ENCODE peak calls at places on chromosomes 4 and X, in six cellular contexts. One of them, this sample, is unnamed.

GRCh38 chr4:140568507-140569306 is at the start of gene UCP1:
- DNase-seq in SK-N-SH: peak
- DNase-seq in GM12878: no peak
- DNase-seq in K562: no peak
- DNase-seq in HCT116: no peak
- DNase-seq in HepG2: peak
- DNase-seq in this sample: no peak

GRCh38 chrX:12950851-12951589 is 23.9 kb upstream of the TMSB4X start:
- DNase-seq in GM12878: peak
- DNase-seq in HCT116: no peak
- DNase-seq in K562: peak
- DNase-seq in HepG2: peak
- DNase-seq in SK-N-SH: peak
- DNase-seq in this sample: no peak

GRCh38 chr4:183988874-183989273 is 83.8 kb downstream of the STOX2 start:
- DNase-seq in HepG2: no peak
- DNase-seq in GM12878: no peak
- DNase-seq in SK-N-SH: no peak
- DNase-seq in K562: no peak
- DNase-seq in HCT116: no peak
- DNase-seq in this sample: no peak

GRCh38 chr4:120771907-120772306 is 150.6 kb downstream of the PRDM5 start:
- DNase-seq in SK-N-SH: no peak
- DNase-seq in K562: no peak
- DNase-seq in HCT116: no peak
- DNase-seq in GM12878: no peak
- DNase-seq in HepG2: peak
- DNase-seq in this sample: no peak

GRCh38 chrX:24424948-24425347 is 40.1 kb upstream of the PDK3 start:
- DNase-seq in SK-N-SH: no peak
- DNase-seq in GM12878: no peak
- DNase-seq in HepG2: no peak
- DNase-seq in HCT116: no peak
- DNase-seq in K562: no peak
- DNase-seq in this sample: no peak

GRCh38 chr4:89142691-89143669 is 31.6 kb downstream of the TIGD2 start:
- DNase-seq in K562: no peak
- DNase-seq in SK-N-SH: peak
- DNase-seq in GM12878: no peak
- DNase-seq in HCT116: no peak
- DNase-seq in HepG2: no peak
- DNase-seq in this sample: no peak

GRCh38 chr4:16225996-16226815 is at the start of gene TAPT1:
- DNase-seq in K562: peak
- DNase-seq in HepG2: no peak
- DNase-seq in SK-N-SH: peak
- DNase-seq in GM12878: no peak
- DNase-seq in HCT116: no peak
- DNase-seq in this sample: no peak

GRCh38 chr4:175536852-175537453 is 275.1 kb downstream of the GPM6A start:
- DNase-seq in HepG2: peak
- DNase-seq in HCT116: peak
- DNase-seq in GM12878: peak
- DNase-seq in K562: peak
- DNase-seq in SK-N-SH: peak
- DNase-seq in this sample: peak

GRCh38 chrX:15564981-15565579 is 35.7 kb downstream of the ACE2 start:
- DNase-seq in HCT116: peak
- DNase-seq in K562: peak
- DNase-seq in HepG2: peak
- DNase-seq in GM12878: peak
- DNase-seq in SK-N-SH: peak
- DNase-seq in this sample: peak

GRCh38 chr4:109294006-109294405 is 8.5 kb downstream of the COL25A1 start:
- DNase-seq in HepG2: peak
- DNase-seq in HCT116: peak
- DNase-seq in GM12878: no peak
- DNase-seq in K562: peak
- DNase-seq in SK-N-SH: peak
- DNase-seq in this sample: peak

GRCh38 chr4:6767725-6768538 is 14.6 kb upstream of the KIAA0232 start:
- DNase-seq in K562: no peak
- DNase-seq in HCT116: no peak
- DNase-seq in GM12878: no peak
- DNase-seq in HepG2: peak
- DNase-seq in SK-N-SH: no peak
- DNase-seq in this sample: no peak

DNA sequence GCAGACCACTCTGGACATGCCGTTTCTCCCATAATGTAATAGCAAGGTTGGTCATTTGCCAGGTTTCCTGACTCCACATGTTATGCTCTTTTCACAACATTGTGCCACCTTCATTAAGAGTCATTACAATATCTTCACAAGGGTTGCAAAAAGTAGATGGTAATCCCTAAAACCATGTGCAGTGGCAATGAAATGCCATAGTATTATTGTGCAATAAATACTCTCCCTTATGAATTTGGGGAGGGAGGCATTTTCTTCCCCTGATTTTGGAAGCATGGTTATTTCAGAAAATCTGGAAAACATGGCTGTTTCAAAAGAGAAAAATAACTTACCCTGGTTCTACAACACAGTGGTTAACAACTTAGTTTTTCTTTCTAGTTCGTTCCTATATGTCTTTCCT is 75.1 kb downstream of the BLTP1 start:
- DNase-seq in GM12878: no peak
- DNase-seq in HepG2: no peak
- DNase-seq in K562: no peak
- DNase-seq in SK-N-SH: no peak
- DNase-seq in HCT116: no peak
- DNase-seq in this sample: no peak
- TF ChIP-seq SIN3A in GM12878: no peak
- TF ChIP-seq SIN3A in HepG2: no peak
- TF ChIP-seq SIN3A in K562: no peak
- TF ChIP-seq SIN3A in SK-N-SH: no peak
- TF ChIP-seq SIN3A in HCT116: no peak
- TF ChIP-seq SIN3A in this sample: no peak

DNA sequence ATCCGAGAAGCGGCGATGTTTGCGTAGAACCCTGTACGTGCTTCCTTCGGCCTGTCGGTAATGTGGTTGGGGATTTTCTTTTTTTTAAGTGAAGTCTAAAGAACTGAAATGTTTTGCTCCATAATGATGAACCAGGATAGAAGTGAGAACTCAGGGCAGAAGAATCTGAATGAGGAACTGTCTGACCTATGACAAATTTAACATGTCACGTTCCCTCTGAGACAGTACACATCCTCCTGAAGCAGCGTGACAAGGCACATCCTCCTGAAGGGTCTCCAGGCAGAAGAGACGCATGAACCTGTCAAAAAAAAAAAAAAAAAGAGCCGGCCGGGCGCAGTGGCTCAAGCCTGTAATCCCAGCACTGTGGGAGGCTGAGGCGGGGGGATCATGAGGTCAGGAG is 6.2 kb downstream of the CSF2RA start:
- DNase-seq in K562: no peak
- DNase-seq in HCT116: no peak
- DNase-seq in GM12878: no peak
- DNase-seq in SK-N-SH: no peak
- DNase-seq in HepG2: no peak
- DNase-seq in this sample: no peak
- TF ChIP-seq REST in K562: no peak
- TF ChIP-seq REST in HCT116: no peak
- TF ChIP-seq REST in GM12878: no peak
- TF ChIP-seq REST in SK-N-SH: no peak
- TF ChIP-seq REST in HepG2: no peak
- TF ChIP-seq REST in this sample: no peak

GRCh38 chrX:69082753-69083150 is 82.5 kb downstream of the PJA1 start:
- DNase-seq in HepG2: no peak
- DNase-seq in HCT116: no peak
- DNase-seq in SK-N-SH: no peak
- DNase-seq in GM12878: no peak
- DNase-seq in K562: no peak
- DNase-seq in this sample: no peak

GRCh38 chrX:69083361-69083760 is 81.9 kb downstream of the PJA1 start:
- DNase-seq in GM12878: no peak
- DNase-seq in HepG2: no peak
- DNase-seq in HCT116: no peak
- DNase-seq in K562: no peak
- DNase-seq in SK-N-SH: no peak
- DNase-seq in this sample: no peak

GRCh38 chrX:69083785-69084184 is 81.5 kb downstream of the PJA1 start:
- DNase-seq in HepG2: no peak
- DNase-seq in GM12878: no peak
- DNase-seq in HCT116: no peak
- DNase-seq in K562: no peak
- DNase-seq in SK-N-SH: no peak
- DNase-seq in this sample: no peak

GRCh38 chrX:69080912-69081465 is 84.3 kb downstream of the PJA1 start:
- DNase-seq in HepG2: no peak
- DNase-seq in K562: no peak
- DNase-seq in HCT116: no peak
- DNase-seq in SK-N-SH: no peak
- DNase-seq in GM12878: no peak
- DNase-seq in this sample: no peak

DNA sequence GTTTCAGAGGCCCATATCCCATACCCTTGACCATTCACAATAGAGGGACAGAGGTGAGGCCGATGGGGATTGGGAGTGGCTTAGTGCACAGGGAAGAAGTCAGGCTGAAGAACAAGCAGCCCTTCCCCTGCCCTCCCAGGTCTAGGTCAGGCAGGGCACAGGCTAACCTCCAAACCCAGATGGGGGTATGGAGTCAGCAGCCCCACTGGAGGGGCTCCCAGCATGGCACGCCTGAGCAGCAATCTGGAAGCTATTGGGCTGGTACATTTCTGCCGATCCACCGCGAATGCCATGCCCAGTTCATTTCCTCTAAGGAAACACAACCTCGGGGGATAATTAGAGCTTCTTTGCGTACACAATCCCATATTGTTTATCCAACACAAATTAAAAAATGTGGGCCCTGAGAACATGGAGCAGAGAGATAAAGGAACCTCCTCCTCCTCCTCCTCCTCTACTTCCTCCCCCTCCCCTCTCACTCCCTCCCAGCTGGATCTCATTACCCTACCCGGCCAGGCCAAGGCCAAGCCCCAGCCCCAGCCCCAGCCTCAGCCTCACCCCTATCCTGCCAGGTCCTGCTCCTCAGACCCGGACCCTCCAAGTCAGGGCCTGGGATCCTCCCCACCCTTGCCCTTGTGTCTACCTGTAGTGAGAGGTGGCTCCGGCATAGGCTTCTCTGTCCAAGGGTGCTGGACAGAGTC is 83.0 kb downstream of the PJA1 start:
- DNase-seq in SK-N-SH: no peak
- DNase-seq in GM12878: no peak
- DNase-seq in K562: peak
- DNase-seq in HepG2: no peak
- DNase-seq in HCT116: no peak
- DNase-seq in this sample: no peak
- TF ChIP-seq SIN3A in SK-N-SH: no peak
- TF ChIP-seq SIN3A in GM12878: no peak
- TF ChIP-seq SIN3A in K562: no peak
- TF ChIP-seq SIN3A in HepG2: no peak
- TF ChIP-seq SIN3A in HCT116: no peak
- TF ChIP-seq SIN3A in this sample: no peak

GRCh38 chr4:168883513-168883912 is 126.5 kb downstream of the CBR4 start:
- DNase-seq in SK-N-SH: peak
- DNase-seq in GM12878: no peak
- DNase-seq in K562: no peak
- DNase-seq in HCT116: no peak
- DNase-seq in HepG2: no peak
- DNase-seq in this sample: no peak

GRCh38 chr4:168881754-168882153 is 128.3 kb downstream of the CBR4 start:
- DNase-seq in HepG2: no peak
- DNase-seq in K562: no peak
- DNase-seq in HCT116: no peak
- DNase-seq in GM12878: no peak
- DNase-seq in SK-N-SH: no peak
- DNase-seq in this sample: no peak

GRCh38 chr4:168884251-168885124 is 125.6 kb downstream of the CBR4 start:
- DNase-seq in HCT116: no peak
- DNase-seq in HepG2: no peak
- DNase-seq in GM12878: no peak
- DNase-seq in SK-N-SH: no peak
- DNase-seq in K562: no peak
- DNase-seq in this sample: no peak

GRCh38 chr4:168880811-168881595 is 129.1 kb downstream of the CBR4 start:
- DNase-seq in HepG2: peak
- DNase-seq in GM12878: peak
- DNase-seq in K562: no peak
- DNase-seq in SK-N-SH: no peak
- DNase-seq in HCT116: no peak
- DNase-seq in this sample: no peak

DNA sequence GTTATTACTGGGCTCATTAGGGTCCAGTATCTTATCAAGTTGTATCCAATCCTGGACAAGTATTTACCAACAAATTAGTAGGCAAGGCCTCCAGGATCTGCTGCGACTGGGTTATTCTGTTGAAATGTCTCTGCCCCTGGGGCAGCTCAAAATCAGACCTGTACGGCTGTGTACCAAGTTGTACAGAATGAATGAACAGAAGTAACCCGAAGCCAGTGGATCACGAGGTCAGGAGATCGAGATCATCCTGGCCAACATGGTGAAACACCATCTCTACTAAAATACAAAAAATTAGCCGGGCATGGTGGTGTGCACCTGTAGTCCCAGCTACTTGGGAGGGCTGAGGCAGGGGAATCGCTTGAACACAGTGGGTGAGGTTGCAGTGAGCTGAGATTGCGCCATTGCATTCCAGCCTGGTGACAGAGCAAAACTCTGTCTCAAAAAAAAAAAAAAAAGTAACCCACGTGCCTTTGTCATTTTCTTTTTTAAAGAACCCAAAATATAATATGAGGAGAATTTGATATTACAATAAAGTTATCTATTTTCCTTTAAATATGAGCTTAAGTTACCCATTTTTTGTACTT is 127.3 kb downstream of the CBR4 start:
- DNase-seq in K562: no peak
- DNase-seq in HepG2: peak
- DNase-seq in SK-N-SH: no peak
- DNase-seq in HCT116: no peak
- DNase-seq in GM12878: no peak
- DNase-seq in this sample: no peak
- TF ChIP-seq REST in K562: no peak
- TF ChIP-seq REST in HepG2: no peak
- TF ChIP-seq REST in SK-N-SH: no peak
- TF ChIP-seq REST in HCT116: no peak
- TF ChIP-seq REST in GM12878: no peak
- TF ChIP-seq REST in this sample: no peak